ENCODE peak calls at places on chromosomes 6 and 20, in five cellular contexts. E, Z, L, J and Y are unnamed samples. For H3K4me1, the result is how much of the 10 kb centered on the place peaks cover.

GRCh38 chr6:168110437-168110836 is 31.4 kb upstream of the FRMD1 start:
- DNase-seq in L (no peak), J (no peak), Z (no peak), E (no peak), Y (no peak)

GRCh38 chr6:157861184-157861583 is 38.1 kb downstream of the SNX9 start:
- DNase-seq in J (peak), L (no peak), E (no peak), Z (no peak), Y (no peak)

GRCh38 chr6:12848969-12849368 is 132.4 kb downstream of the PHACTR1 start:
- DNase-seq in Z (no peak), J (no peak), L (no peak), E (no peak), Y (no peak)

GRCh38 chr6:138948780-138949179 is 39.3 kb downstream of the REPS1 start:
- DNase-seq in E (peak), L (no peak), Z (no peak), J (peak), Y (no peak)

GRCh38 chr6:37433657-37434271 is 743 bp downstream of the CMTR1 start:
- DNase-seq in E (peak), L (no peak), Z (no peak), J (peak), Y (peak)

GRCh38 chr6:143755301-143755744 is 77.6 kb downstream of the PHACTR2 start:
- DNase-seq in J (no peak), Z (no peak), E (peak), L (no peak), Y (peak)

GRCh38 chr20:23122321-23122720 is 36.2 kb upstream of the CD93 start:
- DNase-seq in Z (no peak), J (no peak), E (no peak), L (no peak), Y (no peak)

GRCh38 chr6:133991096-133991593 is 38.1 kb downstream of the TBPL1 start:
- DNase-seq in E (peak), J (peak), Z (no peak), L (no peak), Y (peak)

GRCh38 chr20:62066339-62066982 is 780 bp upstream of the TAF4 start:
- DNase-seq in L (peak), J (peak), E (peak), Z (peak), Y (no peak)

DNA sequence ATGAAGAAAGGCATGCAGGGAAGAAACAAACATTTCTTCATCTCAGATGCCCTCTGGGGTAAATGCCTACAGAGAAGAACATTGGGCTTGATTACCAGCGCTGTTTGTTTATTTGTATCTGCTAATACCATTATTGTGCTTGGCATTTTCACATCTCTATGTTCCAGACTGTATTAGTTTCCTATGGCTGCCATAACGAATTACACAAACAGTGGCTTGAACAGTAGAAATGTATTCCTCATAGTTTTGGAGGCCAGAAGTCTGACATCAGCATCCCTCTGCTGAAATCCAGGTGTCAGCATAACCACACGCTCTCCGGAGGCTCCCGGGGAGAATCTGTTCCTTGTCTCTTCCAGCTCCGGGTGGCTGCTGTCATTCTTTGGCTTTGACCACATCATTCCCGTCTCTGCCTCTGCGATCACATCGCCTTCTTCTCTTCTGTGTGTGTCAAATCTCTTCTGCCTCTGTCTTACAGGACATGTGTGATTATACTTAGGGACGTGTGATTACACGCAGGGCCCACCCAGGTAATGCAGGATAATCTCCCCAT is 241.6 kb upstream of the SUPT3H start:
- DNase-seq in L (no peak), Z (no peak), E (peak), J (no peak), Y (no peak)
- H2BK15ac ChIP-seq in L (no peak), Z (no peak), E (no peak), J (no peak), Y (peak)

DNA sequence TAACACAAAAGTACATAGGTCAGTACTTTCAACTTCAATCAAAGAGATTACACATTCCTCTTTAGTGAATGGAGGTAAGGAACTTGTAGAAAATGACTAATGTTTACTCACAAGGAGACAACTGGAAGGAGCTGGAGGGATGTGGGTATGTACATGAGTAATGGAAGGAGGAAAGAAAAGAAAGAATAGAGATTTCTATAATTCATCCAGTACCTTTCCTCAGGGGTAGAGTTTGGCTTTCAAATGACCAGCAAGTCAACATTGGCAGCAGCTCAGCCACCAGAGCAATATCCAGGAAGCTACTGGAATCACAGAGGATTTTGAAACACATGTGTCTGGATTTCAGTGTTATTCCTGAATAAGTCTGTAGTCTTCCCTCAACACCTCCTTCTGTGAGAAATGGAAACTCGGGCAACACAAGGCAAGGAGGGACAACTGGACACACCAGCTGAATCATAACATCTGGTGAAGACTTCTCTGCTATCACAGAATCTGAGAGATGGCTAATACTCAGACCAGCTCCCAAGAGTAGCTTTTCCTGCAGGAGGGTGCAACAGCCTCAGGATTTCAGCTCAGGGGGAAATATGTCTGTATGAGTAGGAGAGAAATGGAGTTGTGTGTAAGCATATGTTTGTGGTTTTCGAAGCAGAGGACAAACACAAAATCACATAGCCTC is 98.8 kb downstream of the HAO1 start:
- DNase-seq in Z (no peak), L (no peak), J (no peak), E (peak), Y (peak)
- H3K4me3 ChIP-seq in Z (no peak), L (no peak), J (no peak), E (no peak), Y (no peak)

GRCh38 chr6:33415831-33416230 is 2.1 kb downstream of the CUTA start:
- DNase-seq in E (no peak), J (no peak), L (no peak), Z (no peak), Y (no peak)
- H3K4me1 ChIP-seq in E (under half), J (under half), L (under half), Z (under half), Y (under half)

DNA sequence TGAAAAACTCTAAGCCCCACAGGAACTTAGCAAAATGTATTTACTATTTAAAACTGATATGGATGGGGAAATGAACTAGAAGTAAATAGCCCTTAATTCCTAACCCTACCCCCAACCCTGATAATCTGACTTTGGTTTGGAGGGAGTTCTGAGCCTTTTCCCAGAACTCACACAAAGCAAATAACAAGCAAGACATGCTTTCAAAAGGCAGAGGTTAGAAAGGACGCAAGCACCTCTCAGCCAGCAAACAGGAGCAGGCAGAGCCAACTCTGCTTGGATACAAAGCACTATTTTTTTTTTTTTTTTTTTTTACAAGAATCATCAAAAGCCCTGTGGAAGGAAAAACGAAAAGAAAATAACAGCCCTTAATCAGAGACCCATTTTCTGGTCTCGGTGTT is 58.7 kb downstream of the SLC22A23 start:
- DNase-seq in E (no peak), Z (no peak), J (no peak), L (no peak), Y (no peak)
- H2BK15ac ChIP-seq in E (no peak), Z (no peak), J (no peak), L (no peak), Y (no peak)

GRCh38 chr6:152380351-152380767 is 256.8 kb downstream of the SYNE1 start:
- DNase-seq in Z (no peak), J (peak), E (peak), L (no peak), Y (peak)
- H3K4me3 ChIP-seq in Z (no peak), J (no peak), E (no peak), L (no peak), Y (peak)

GRCh38 chr20:20184149-20184548 is 131.8 kb downstream of the CFAP61 start:
- DNase-seq in L (no peak), E (no peak), Z (no peak), J (no peak), Y (no peak)
- H3K4me1 ChIP-seq in L (under half), E (under half), Z (under half), J (under half), Y (under half)

GRCh38 chr6:20976391-20976790 is 442.1 kb downstream of the CDKAL1 start:
- DNase-seq in E (no peak), L (no peak), Z (no peak), J (no peak), Y (no peak)
- H2BK15ac ChIP-seq in E (no peak), L (no peak), Z (no peak), J (no peak), Y (no peak)

DNA sequence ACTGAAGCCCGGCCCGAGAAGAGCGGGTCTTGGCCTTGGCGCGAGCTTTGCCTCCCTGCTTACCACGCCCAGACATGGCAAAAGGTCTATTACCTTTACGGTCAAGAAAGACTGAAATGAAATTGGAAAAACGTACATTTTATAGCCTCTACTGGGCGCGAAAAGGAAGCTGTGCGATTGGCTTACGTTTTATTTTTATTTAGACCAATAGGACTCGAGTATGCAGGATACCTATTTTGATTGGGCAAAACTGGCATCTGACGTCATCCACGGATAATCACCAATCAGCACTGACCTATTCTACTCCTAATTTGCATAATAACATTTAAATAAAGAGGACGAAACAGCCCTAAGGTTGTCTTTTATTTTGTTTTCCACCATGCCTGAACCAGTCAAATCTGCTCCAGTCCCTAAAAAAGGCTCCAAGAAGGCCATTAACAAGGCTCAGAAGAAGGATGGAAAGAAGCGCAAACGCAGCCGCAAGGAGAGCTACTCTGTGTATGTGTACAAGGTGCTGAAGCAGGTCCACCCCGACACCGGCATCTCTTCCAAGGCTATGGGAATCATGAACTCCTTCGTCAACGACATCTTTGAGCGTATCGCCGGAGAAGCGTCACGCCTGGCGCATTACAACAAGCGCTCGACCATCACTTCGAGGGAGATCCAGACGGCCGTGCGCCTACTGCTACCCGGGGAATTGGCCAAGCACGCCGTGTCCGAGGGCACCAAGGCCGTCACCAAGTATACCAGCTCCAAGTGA is 97.4 kb downstream of the OR2B2 start:
- DNase-seq in E (peak), J (peak), L (peak), Z (peak), Y (peak)
- H3K4me3 ChIP-seq in E (peak), J (peak), L (peak), Z (peak), Y (peak)